ENCODE peak calls at places on chromosome 2, in six cellular contexts. One of them, this sample, is unnamed.

GRCh38 chr2:98713332-98714015 is 17.5 kb downstream of the MGAT4A start:
- DNase-seq in stimulated activated naive CD4-positive, alpha-beta T cell: no peak
- DNase-seq in HFFc6: no peak
- DNase-seq in cardiac muscle cell: no peak
- DNase-seq in MCF 10A: no peak
- DNase-seq in AG10803: no peak
- DNase-seq in this sample: no peak

GRCh38 chr2:224909885-224910517 is 132.3 kb downstream of the DOCK10 start:
- DNase-seq in stimulated activated naive CD4-positive, alpha-beta T cell: no peak
- DNase-seq in HFFc6: peak; percentile 56
- DNase-seq in MCF 10A: peak; percentile 97
- DNase-seq in cardiac muscle cell: no peak
- DNase-seq in AG10803: peak; percentile 96
- DNase-seq in this sample: no peak

GRCh38 chr2:85893428-85894258 is 4.9 kb upstream of the ST3GAL5 start:
- DNase-seq in MCF 10A: peak; percentile 66
- DNase-seq in HFFc6: peak; percentile 83
- DNase-seq in stimulated activated naive CD4-positive, alpha-beta T cell: no peak
- DNase-seq in AG10803: peak; percentile 82
- DNase-seq in cardiac muscle cell: no peak
- DNase-seq in this sample: no peak

GRCh38 chr2:97657986-97658690 is 5.7 kb downstream of the ACTR1B start:
- DNase-seq in stimulated activated naive CD4-positive, alpha-beta T cell: no peak
- DNase-seq in cardiac muscle cell: no peak
- DNase-seq in HFFc6: no peak
- DNase-seq in AG10803: no peak
- DNase-seq in MCF 10A: no peak
- DNase-seq in this sample: no peak

GRCh38 chr2:50385361-50385760 is 646.6 kb downstream of the NRXN1 start:
- DNase-seq in stimulated activated naive CD4-positive, alpha-beta T cell: no peak
- DNase-seq in cardiac muscle cell: no peak
- DNase-seq in AG10803: no peak
- DNase-seq in HFFc6: no peak
- DNase-seq in MCF 10A: no peak
- DNase-seq in this sample: no peak

GRCh38 chr2:215917953-215918620 is 95.3 kb downstream of the MREG start:
- DNase-seq in MCF 10A: peak; percentile 75
- DNase-seq in AG10803: peak; percentile 65
- DNase-seq in cardiac muscle cell: peak; percentile 29
- DNase-seq in HFFc6: peak; percentile 91
- DNase-seq in stimulated activated naive CD4-positive, alpha-beta T cell: no peak
- DNase-seq in this sample: no peak

GRCh38 chr2:46208766-46209165 is 88.4 kb upstream of the EPAS1 start:
- DNase-seq in stimulated activated naive CD4-positive, alpha-beta T cell: no peak
- DNase-seq in cardiac muscle cell: no peak
- DNase-seq in AG10803: no peak
- DNase-seq in MCF 10A: no peak
- DNase-seq in HFFc6: no peak
- DNase-seq in this sample: no peak

GRCh38 chr2:111121028-111121872 is 536 bp downstream of the BCL2L11 start:
- DNase-seq in MCF 10A: peak; percentile 53
- DNase-seq in stimulated activated naive CD4-positive, alpha-beta T cell: no peak
- DNase-seq in AG10803: no peak
- DNase-seq in cardiac muscle cell: peak; percentile 81
- DNase-seq in HFFc6: no peak
- DNase-seq in this sample: no peak

GRCh38 chr2:160592401-160592800 is 98.8 kb upstream of the RBMS1 start:
- DNase-seq in HFFc6: no peak
- DNase-seq in MCF 10A: no peak
- DNase-seq in AG10803: no peak
- DNase-seq in stimulated activated naive CD4-positive, alpha-beta T cell: no peak
- DNase-seq in cardiac muscle cell: no peak
- DNase-seq in this sample: no peak

GRCh38 chr2:27306136-27306535 is 2.1 kb downstream of the UCN start:
- DNase-seq in cardiac muscle cell: no peak
- DNase-seq in stimulated activated naive CD4-positive, alpha-beta T cell: no peak
- DNase-seq in MCF 10A: no peak
- DNase-seq in AG10803: no peak
- DNase-seq in HFFc6: no peak
- DNase-seq in this sample: no peak

GRCh38 chr2:17643031-17643615 is 102.6 kb downstream of the VSNL1 start:
- DNase-seq in stimulated activated naive CD4-positive, alpha-beta T cell: no peak
- DNase-seq in cardiac muscle cell: no peak
- DNase-seq in HFFc6: peak; percentile 93
- DNase-seq in MCF 10A: peak; percentile 94
- DNase-seq in AG10803: peak; percentile 94
- DNase-seq in this sample: no peak

GRCh38 chr2:39228413-39229209 is 15.2 kb downstream of the CDKL4 start:
- DNase-seq in MCF 10A: no peak
- DNase-seq in AG10803: peak; percentile 0
- DNase-seq in stimulated activated naive CD4-positive, alpha-beta T cell: no peak
- DNase-seq in cardiac muscle cell: peak; percentile 12
- DNase-seq in HFFc6: no peak
- DNase-seq in this sample: no peak

GRCh38 chr2:158735822-158736580 is 59.1 kb upstream of the DAPL1 start:
- DNase-seq in cardiac muscle cell: no peak
- DNase-seq in MCF 10A: peak; percentile 38
- DNase-seq in HFFc6: no peak
- DNase-seq in stimulated activated naive CD4-positive, alpha-beta T cell: no peak
- DNase-seq in AG10803: no peak
- DNase-seq in this sample: no peak

GRCh38 chr2:181305151-181306123 is 151.7 kb upstream of the ITGA4 start:
- DNase-seq in cardiac muscle cell: peak; percentile 83
- DNase-seq in stimulated activated naive CD4-positive, alpha-beta T cell: peak; percentile 2
- DNase-seq in HFFc6: no peak
- DNase-seq in AG10803: peak; percentile 25
- DNase-seq in MCF 10A: no peak
- DNase-seq in this sample: no peak

GRCh38 chr2:47903781-47904447 is 2.4 kb downstream of the FBXO11 start:
- DNase-seq in HFFc6: no peak
- DNase-seq in MCF 10A: no peak
- DNase-seq in AG10803: no peak
- DNase-seq in stimulated activated naive CD4-positive, alpha-beta T cell: no peak
- DNase-seq in cardiac muscle cell: no peak
- DNase-seq in this sample: no peak

GRCh38 chr2:151379191-151379590 is 21.8 kb downstream of the TNFAIP6 start:
- DNase-seq in cardiac muscle cell: no peak
- DNase-seq in HFFc6: no peak
- DNase-seq in stimulated activated naive CD4-positive, alpha-beta T cell: no peak
- DNase-seq in MCF 10A: peak; percentile 17
- DNase-seq in AG10803: no peak
- DNase-seq in this sample: no peak

GRCh38 chr2:233486778-233487552 is 79.6 kb downstream of the USP40 start:
- DNase-seq in stimulated activated naive CD4-positive, alpha-beta T cell: no peak
- DNase-seq in HFFc6: peak; percentile 78
- DNase-seq in MCF 10A: peak; percentile 63
- DNase-seq in AG10803: peak; percentile 78
- DNase-seq in cardiac muscle cell: no peak
- DNase-seq in this sample: no peak

This sample was measured in activated T-helper 9 cell treated with anti-CD3 and anti-CD28 coated beads, Interleukin-2, amount 50 U/mL, for 16 hours.